ENCODE peak calls at places on chromosome 4, in eight cellular contexts. G, B, Y, X, N, W, V and C are unnamed samples.

GRCh38 chr4:581753-582361 is 5.8 kb upstream of the TMEM271 start:
- DNase-seq in G (no peak), B (no peak), Y (no peak), X (no peak), N (no peak), W (no peak), V (no peak), C (no peak)

GRCh38 chr4:151408630-151409469 is at the start of gene FHIP1A:
- DNase-seq in G (peak), B (peak), Y (peak), X (peak), N (peak), W (peak), V (peak), C (peak)

GRCh38 chr4:116923389-116923788 is 162.0 kb downstream of the TRAM1L1 start:
- DNase-seq in G (no peak), B (no peak), Y (no peak), X (no peak), N (no peak), W (no peak), V (no peak), C (no peak)

GRCh38 chr4:13445841-13446790 is 38.0 kb downstream of the RAB28 start:
- DNase-seq in G (no peak), B (no peak), Y (no peak), X (no peak), N (no peak), W (peak), V (no peak), C (no peak)

GRCh38 chr4:133347409-133347808 is 198.3 kb downstream of the PCDH10 start:
- DNase-seq in G (no peak), B (no peak), Y (no peak), X (no peak), N (no peak), W (no peak), V (no peak), C (no peak)

GRCh38 chr4:108446554-108446953 is 173.8 kb upstream of the RPL34 start:
- DNase-seq in G (no peak), B (no peak), Y (no peak), X (no peak), N (no peak), W (no peak), V (no peak), C (no peak)

GRCh38 chr4:78691971-78692814 is 84.0 kb upstream of the BMP2K start:
- DNase-seq in G (no peak), B (no peak), Y (peak), X (no peak), N (no peak), W (no peak), V (no peak), C (no peak)

GRCh38 chr4:118353452-118353851 is 649 bp upstream of the PRSS12 start:
- DNase-seq in G (no peak), B (no peak), Y (no peak), X (no peak), N (no peak), W (no peak), V (no peak), C (no peak)

GRCh38 chr4:38237139-38237538 is 276.9 kb downstream of the PTTG2 start:
- DNase-seq in G (no peak), B (no peak), Y (peak), X (peak), N (no peak), W (no peak), V (no peak), C (no peak)

GRCh38 chr4:87884976-87885574 is 52.3 kb downstream of the MEPE start:
- DNase-seq in G (no peak), B (no peak), Y (no peak), X (no peak), N (no peak), W (no peak), V (no peak), C (no peak)

GRCh38 chr4:15938640-15939039 is at the start of gene FGFBP1:
- DNase-seq in G (no peak), B (no peak), Y (no peak), X (no peak), N (no peak), W (no peak), V (no peak), C (no peak)

GRCh38 chr4:109998867-109999303 is 86.2 kb downstream of the EGF start:
- DNase-seq in G (no peak), B (peak), Y (peak), X (no peak), N (no peak), W (no peak), V (no peak), C (no peak)

GRCh38 chr4:148857234-148857972 is 415.2 kb upstream of the NR3C2 start:
- DNase-seq in G (no peak), B (no peak), Y (no peak), X (no peak), N (no peak), W (no peak), V (no peak), C (no peak)

GRCh38 chr4:56658410-56659003 is 22.6 kb downstream of the HOPX start:
- DNase-seq in G (no peak), B (no peak), Y (peak), X (no peak), N (no peak), W (no peak), V (no peak), C (no peak)

GRCh38 chr4:76803522-76803921 is 94.4 kb downstream of the SOWAHB start:
- DNase-seq in G (no peak), B (no peak), Y (peak), X (peak), N (no peak), W (no peak), V (no peak), C (peak)

GRCh38 chr4:120057416-120057815 is 9.2 kb downstream of the MAD2L1 start:
- DNase-seq in G (no peak), B (no peak), Y (no peak), X (no peak), N (no peak), W (no peak), V (no peak), C (no peak)

GRCh38 chr4:134610956-134611355 is 409.4 kb upstream of the PABPC4L start:
- DNase-seq in G (no peak), B (no peak), Y (no peak), X (no peak), N (no peak), W (no peak), V (no peak), C (no peak)

GRCh38 chr4:151568966-151569365 is 160.0 kb downstream of the FHIP1A start:
- DNase-seq in G (no peak), B (no peak), Y (no peak), X (no peak), N (no peak), W (no peak), V (no peak), C (no peak)

GRCh38 chr4:180827193-180827592 is 1416.0 kb upstream of the TENM3 start:
- DNase-seq in G (no peak), B (no peak), Y (peak), X (no peak), N (no peak), W (no peak), V (no peak), C (no peak)

GRCh38 chr4:173766231-173766630 is 236.2 kb upstream of the HAND2 start:
- DNase-seq in G (no peak), B (no peak), Y (peak), X (no peak), N (no peak), W (no peak), V (no peak), C (no peak)

GRCh38 chr4:1746919-1747602 is 25.7 kb downstream of the TACC3 start:
- DNase-seq in G (no peak), B (no peak), Y (no peak), X (no peak), N (no peak), W (no peak), V (no peak), C (no peak)

GRCh38 chr4:53100801-53101581 is 238.9 kb downstream of the RASL11B start:
- DNase-seq in G (no peak), B (no peak), Y (peak), X (no peak), N (no peak), W (no peak), V (no peak), C (no peak)

GRCh38 chr4:137474711-137475301 is 57.5 kb downstream of the PCDH18 start:
- DNase-seq in G (no peak), B (no peak), Y (peak), X (no peak), N (no peak), W (no peak), V (no peak), C (no peak)

GRCh38 chr4:100509386-100509785 is 8.4 kb downstream of the EMCN start:
- DNase-seq in G (no peak), B (no peak), Y (no peak), X (no peak), N (no peak), W (no peak), V (no peak), C (no peak)

GRCh38 chr4:83217721-83218522 is 66.7 kb downstream of the COQ2 start:
- DNase-seq in G (no peak), B (peak), Y (no peak), X (no peak), N (no peak), W (no peak), V (no peak), C (no peak)

GRCh38 chr4:86993909-86994672 is 59.3 kb downstream of the AFF1 start:
- DNase-seq in G (no peak), B (no peak), Y (no peak), X (no peak), N (no peak), W (no peak), V (no peak), C (no peak)

GRCh38 chr4:146975535-146975934 is 29.9 kb upstream of the TTC29 start:
- DNase-seq in G (no peak), B (no peak), Y (peak), X (no peak), N (no peak), W (no peak), V (no peak), C (no peak)

GRCh38 chr4:89434364-89434988 is 126.9 kb upstream of the GPRIN3 start:
- DNase-seq in G (no peak), B (no peak), Y (peak), X (no peak), N (no peak), W (no peak), V (no peak), C (no peak)

GRCh38 chr4:186134254-186134653 is 29.8 kb downstream of the FAM149A start:
- DNase-seq in G (no peak), B (no peak), Y (no peak), X (no peak), N (no peak), W (no peak), V (no peak), C (no peak)

GRCh38 chr4:99117876-99118693 is 26.0 kb downstream of the ADH4 start:
- DNase-seq in G (no peak), B (no peak), Y (peak), X (no peak), N (no peak), W (no peak), V (no peak), C (no peak)

GRCh38 chr4:25892796-25893195 is 21.2 kb upstream of the SMIM20 start:
- DNase-seq in G (no peak), B (no peak), Y (no peak), X (no peak), N (no peak), W (no peak), V (no peak), C (no peak)

GRCh38 chr4:126057371-126057770 is 742.6 kb downstream of the FAT4 start:
- DNase-seq in G (no peak), B (no peak), Y (no peak), X (peak), N (no peak), W (no peak), V (no peak), C (no peak)

GRCh38 chr4:73679836-73680235 is 59.6 kb upstream of the RASSF6 start:
- DNase-seq in G (no peak), B (no peak), Y (no peak), X (no peak), N (no peak), W (no peak), V (no peak), C (no peak)
- H3K27ac ChIP-seq in G (no peak), B (no peak), Y (no peak), X (peak), N (no peak), W (no peak), V (no peak), C (peak)

GRCh38 chr4:123449362-123449761 is 52.8 kb downstream of the SPRY1 start:
- DNase-seq in G (no peak), B (no peak), Y (no peak), X (no peak), N (no peak), W (no peak), V (no peak), C (no peak)
- H3K27ac ChIP-seq in G (no peak), B (no peak), Y (no peak), X (no peak), N (no peak), W (no peak), V (no peak), C (no peak)

DNA sequence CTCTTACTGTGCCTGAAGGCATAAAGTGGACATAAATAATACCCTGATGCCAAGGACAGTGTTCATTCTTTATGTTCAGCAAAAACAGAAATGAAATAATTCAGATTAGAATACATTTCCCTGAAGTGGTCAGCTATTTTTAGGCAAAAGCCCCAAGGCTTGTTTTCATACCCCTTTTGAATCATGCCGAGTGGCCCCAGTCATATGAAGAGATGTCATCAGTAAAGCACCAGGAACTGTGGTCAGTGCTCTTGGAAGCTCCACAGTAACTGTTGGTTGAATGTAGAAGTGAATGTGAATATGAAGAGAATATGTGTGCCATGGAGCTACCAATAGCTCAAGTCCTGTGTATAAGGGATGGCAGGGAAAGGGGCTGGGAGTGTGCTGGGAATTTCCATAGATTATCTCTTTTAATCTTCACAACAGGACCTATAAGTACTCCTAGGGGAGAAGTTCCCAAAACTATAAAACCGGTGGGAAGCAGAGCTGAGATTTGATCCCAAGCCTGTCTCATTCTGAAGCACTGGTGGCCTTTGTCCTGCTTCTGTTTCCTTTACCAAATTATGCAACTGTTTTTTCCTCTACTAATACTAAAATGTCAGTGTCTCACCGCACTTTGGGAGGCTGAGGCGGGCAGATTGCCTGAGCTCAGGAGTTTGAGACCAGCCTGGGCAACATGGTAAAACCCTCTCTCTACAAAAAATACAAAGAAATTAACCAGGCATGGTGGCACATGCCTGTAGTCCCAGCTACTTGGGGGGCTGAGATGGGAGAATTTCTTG is 52.6 kb downstream of the FNIP2 start:
- DNase-seq in G (no peak), B (no peak), Y (peak), X (no peak), N (no peak), W (no peak), V (no peak), C (no peak)
- H3K27ac ChIP-seq in G (peak), B (no peak), Y (no peak), X (no peak), N (peak), W (no peak), V (peak), C (no peak)

DNA sequence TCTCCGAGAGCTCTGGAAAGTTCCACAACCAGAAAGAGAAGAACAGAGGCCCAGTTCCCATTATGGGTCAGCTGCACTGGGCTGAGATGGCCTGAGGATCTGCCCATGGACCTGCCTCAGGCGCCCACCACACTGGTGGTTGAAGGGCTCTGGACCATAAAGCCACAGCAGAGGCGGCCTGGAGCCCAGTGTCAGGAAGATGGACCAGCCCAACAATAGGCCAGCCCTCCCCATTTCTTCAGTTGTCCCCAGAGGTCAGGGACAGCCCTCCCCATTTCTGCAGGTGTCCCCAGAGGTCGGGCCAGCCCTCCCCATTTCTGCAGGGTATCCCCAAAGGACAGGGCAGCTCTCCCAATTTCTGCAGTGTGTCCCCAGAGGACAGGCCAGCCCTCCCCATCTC is 37.2 kb upstream of the C4orf50 start:
- DNase-seq in G (no peak), B (no peak), Y (no peak), X (no peak), N (no peak), W (no peak), V (no peak), C (no peak)
- H3K27ac ChIP-seq in G (no peak), B (no peak), Y (no peak), X (no peak), N (no peak), W (no peak), V (no peak), C (no peak)